ENCODE peak calls at places on chromosomes 2 and 18, in nine cellular contexts. O, P, D, J, M, U, Z, Q and C are unnamed samples.
A peak's percentile ranks its signal among the peaks of the same experiment; 100 is the strongest.

GRCh38 chr18:3902676-3903075 is 452.7 kb downstream of the TGIF1 start:
- DNase-seq in O (no peak), P (no peak), D (no peak), J (no peak), M (no peak), U (no peak), Z (no peak), Q (no peak), C (no peak)

GRCh38 chr2:53373126-53373525 is 394.5 kb upstream of the CHAC2 start:
- DNase-seq in O (no peak), P (no peak), D (no peak), J (no peak), M (no peak), U (no peak), Z (no peak), Q (no peak), C (no peak)

GRCh38 chr2:58146707-58147106 is 94.4 kb downstream of the FANCL start:
- DNase-seq in O (no peak), P (no peak), D (no peak), J (no peak), M (peak; percentile 5), U (peak; percentile 29), Z (no peak), Q (no peak), C (no peak)

GRCh38 chr2:112813043-112813966 is 23.3 kb downstream of the IL1B start:
- DNase-seq in O (no peak), P (no peak), D (no peak), J (no peak), M (no peak), U (no peak), Z (no peak), Q (no peak), C (no peak)

GRCh38 chr2:16207151-16207550 is 266.8 kb downstream of the MYCN start:
- DNase-seq in O (no peak), P (no peak), D (no peak), J (no peak), M (no peak), U (no peak), Z (no peak), Q (no peak), C (no peak)

GRCh38 chr18:26657618-26658581 is 109.5 kb upstream of the KCTD1 start:
- DNase-seq in O (no peak), P (no peak), D (no peak), J (no peak), M (no peak), U (no peak), Z (no peak), Q (no peak), C (no peak)

GRCh38 chr2:236720974-236721600 is 151.5 kb downstream of the ACKR3 start:
- DNase-seq in O (no peak), P (no peak), D (no peak), J (peak; percentile 28), M (no peak), U (no peak), Z (no peak), Q (no peak), C (no peak)

GRCh38 chr2:239574434-239575156 is 173.8 kb upstream of the HDAC4 start:
- DNase-seq in O (no peak), P (no peak), D (no peak), J (no peak), M (no peak), U (no peak), Z (no peak), Q (no peak), C (no peak)

GRCh38 chr18:62264984-62265383 is 60.1 kb upstream of the TNFRSF11A start:
- DNase-seq in O (no peak), P (no peak), D (no peak), J (no peak), M (no peak), U (no peak), Z (no peak), Q (no peak), C (no peak)

GRCh38 chr2:27724905-27725693 is 46.4 kb upstream of the MRPL33 start:
- DNase-seq in O (no peak), P (no peak), D (no peak), J (no peak), M (no peak), U (no peak), Z (no peak), Q (no peak), C (no peak)

GRCh38 chr2:48265169-48266013 is 264.6 kb upstream of the STON1 start:
- DNase-seq in O (no peak), P (no peak), D (no peak), J (no peak), M (no peak), U (no peak), Z (no peak), Q (no peak), C (no peak)

GRCh38 chr2:3605013-3605961 is 10.4 kb downstream of the COLEC11 start:
- DNase-seq in O (peak; percentile 24), P (no peak), D (peak; percentile 49), J (no peak), M (no peak), U (no peak), Z (no peak), Q (peak; percentile 46), C (no peak)

GRCh38 chr2:220167956-220168355 is 540.5 kb downstream of the SLC4A3 start:
- DNase-seq in O (no peak), P (no peak), D (no peak), J (no peak), M (no peak), U (no peak), Z (no peak), Q (no peak), C (no peak)